ENCODE peak calls at places on chromosomes 5 and 9, in ten cellular contexts. One of them, this sample, is unnamed.

GRCh38 chr5:127517110-127517479 is 345 bp upstream of the PRRC1 start:
- DNase-seq in neural progenitor cell: no peak
- DNase-seq in brain microvascular endothelial cell: no peak
- DNase-seq in mammary epithelial cell: no peak
- DNase-seq in RWPE1: no peak
- DNase-seq in adrenal gland: peak; percentile 76
- DNase-seq in uterus: no peak
- DNase-seq in H9: no peak
- DNase-seq in CD4-positive, alpha-beta T cell: no peak
- DNase-seq in breast epithelium: no peak
- DNase-seq in this sample: no peak

GRCh38 chr9:69170231-69170630 is 3.8 kb upstream of the TJP2 start:
- DNase-seq in neural progenitor cell: no peak
- DNase-seq in brain microvascular endothelial cell: no peak
- DNase-seq in mammary epithelial cell: no peak
- DNase-seq in RWPE1: no peak
- DNase-seq in adrenal gland: no peak
- DNase-seq in uterus: no peak
- DNase-seq in H9: no peak
- DNase-seq in CD4-positive, alpha-beta T cell: no peak
- DNase-seq in breast epithelium: no peak
- DNase-seq in this sample: no peak

GRCh38 chr5:80206282-80206681 is 49.6 kb downstream of the SERINC5 start:
- DNase-seq in neural progenitor cell: no peak
- DNase-seq in brain microvascular endothelial cell: peak; percentile 81
- DNase-seq in mammary epithelial cell: peak; percentile 88
- DNase-seq in RWPE1: no peak
- DNase-seq in adrenal gland: no peak
- DNase-seq in uterus: no peak
- DNase-seq in H9: no peak
- DNase-seq in CD4-positive, alpha-beta T cell: no peak
- DNase-seq in breast epithelium: no peak
- DNase-seq in this sample: no peak

GRCh38 chr5:169416583-169417196 is 115.8 kb upstream of the SLIT3 start:
- DNase-seq in neural progenitor cell: peak; percentile 72
- DNase-seq in brain microvascular endothelial cell: peak; percentile 91
- DNase-seq in mammary epithelial cell: peak; percentile 86
- DNase-seq in RWPE1: peak; percentile 50
- DNase-seq in adrenal gland: peak; percentile 11
- DNase-seq in uterus: peak; percentile 58
- DNase-seq in H9: no peak
- DNase-seq in CD4-positive, alpha-beta T cell: no peak
- DNase-seq in breast epithelium: peak; percentile 24
- DNase-seq in this sample: no peak

GRCh38 chr5:133873936-133874585 is 94.4 kb downstream of the C5orf15 start:
- DNase-seq in neural progenitor cell: no peak
- DNase-seq in brain microvascular endothelial cell: peak; percentile 43
- DNase-seq in mammary epithelial cell: peak; percentile 10
- DNase-seq in RWPE1: peak; percentile 20
- DNase-seq in adrenal gland: no peak
- DNase-seq in uterus: no peak
- DNase-seq in H9: no peak
- DNase-seq in CD4-positive, alpha-beta T cell: no peak
- DNase-seq in breast epithelium: no peak
- DNase-seq in this sample: no peak

GRCh38 chr5:33969572-33970452 is 14.7 kb downstream of the SLC45A2 start:
- DNase-seq in neural progenitor cell: peak; percentile 64
- DNase-seq in brain microvascular endothelial cell: peak; percentile 49
- DNase-seq in mammary epithelial cell: peak; percentile 40
- DNase-seq in RWPE1: peak; percentile 34
- DNase-seq in adrenal gland: peak; percentile 32
- DNase-seq in uterus: no peak
- DNase-seq in H9: peak; percentile 51
- DNase-seq in CD4-positive, alpha-beta T cell: no peak
- DNase-seq in breast epithelium: no peak
- DNase-seq in this sample: no peak

GRCh38 chr9:96618209-96619108 is 1.2 kb downstream of the CDC14B start:
- DNase-seq in neural progenitor cell: peak; percentile 47
- DNase-seq in brain microvascular endothelial cell: peak; percentile 48
- DNase-seq in mammary epithelial cell: peak; percentile 43
- DNase-seq in RWPE1: peak; percentile 66
- DNase-seq in adrenal gland: peak; percentile 59
- DNase-seq in uterus: peak; percentile 36
- DNase-seq in H9: peak; percentile 34
- DNase-seq in CD4-positive, alpha-beta T cell: no peak
- DNase-seq in breast epithelium: no peak
- DNase-seq in this sample: no peak

GRCh38 chr5:38922199-38922598 is 76.4 kb downstream of the OSMR start:
- DNase-seq in neural progenitor cell: peak; percentile 66
- DNase-seq in brain microvascular endothelial cell: peak; percentile 38
- DNase-seq in mammary epithelial cell: peak; percentile 33
- DNase-seq in RWPE1: peak; percentile 79
- DNase-seq in adrenal gland: peak; percentile 48
- DNase-seq in uterus: no peak
- DNase-seq in H9: peak; percentile 53
- DNase-seq in CD4-positive, alpha-beta T cell: peak; percentile 16
- DNase-seq in breast epithelium: no peak
- DNase-seq in this sample: no peak

GRCh38 chr5:131423056-131423455 is 159.2 kb downstream of the CDC42SE2 start:
- DNase-seq in neural progenitor cell: peak; percentile 56
- DNase-seq in brain microvascular endothelial cell: peak; percentile 22
- DNase-seq in mammary epithelial cell: no peak
- DNase-seq in RWPE1: peak; percentile 37
- DNase-seq in adrenal gland: no peak
- DNase-seq in uterus: no peak
- DNase-seq in H9: no peak
- DNase-seq in CD4-positive, alpha-beta T cell: no peak
- DNase-seq in breast epithelium: no peak
- DNase-seq in this sample: no peak

GRCh38 chr9:97593960-97594359 is 39.2 kb downstream of the TSTD2 start:
- DNase-seq in neural progenitor cell: no peak
- DNase-seq in brain microvascular endothelial cell: no peak
- DNase-seq in mammary epithelial cell: no peak
- DNase-seq in RWPE1: no peak
- DNase-seq in adrenal gland: no peak
- DNase-seq in uterus: no peak
- DNase-seq in H9: no peak
- DNase-seq in CD4-positive, alpha-beta T cell: no peak
- DNase-seq in breast epithelium: no peak
- DNase-seq in this sample: no peak

GRCh38 chr5:159605585-159605984 is 275.3 kb upstream of the IL12B start:
- DNase-seq in neural progenitor cell: no peak
- DNase-seq in brain microvascular endothelial cell: peak; percentile 59
- DNase-seq in mammary epithelial cell: no peak
- DNase-seq in RWPE1: no peak
- DNase-seq in adrenal gland: peak; percentile 76
- DNase-seq in uterus: no peak
- DNase-seq in H9: no peak
- DNase-seq in CD4-positive, alpha-beta T cell: no peak
- DNase-seq in breast epithelium: no peak
- DNase-seq in this sample: no peak

GRCh38 chr5:55159763-55160492 is at the start of gene GPX8:
- DNase-seq in neural progenitor cell: peak; percentile 87
- DNase-seq in brain microvascular endothelial cell: peak; percentile 82
- DNase-seq in mammary epithelial cell: peak; percentile 78
- DNase-seq in RWPE1: peak; percentile 87
- DNase-seq in adrenal gland: peak; percentile 33
- DNase-seq in uterus: peak; percentile 34
- DNase-seq in H9: peak; percentile 58
- DNase-seq in CD4-positive, alpha-beta T cell: no peak
- DNase-seq in breast epithelium: no peak
- DNase-seq in this sample: no peak

GRCh38 chr5:171855798-171856772 is 70.5 kb downstream of the SMIM23 start:
- DNase-seq in neural progenitor cell: no peak
- DNase-seq in brain microvascular endothelial cell: no peak
- DNase-seq in mammary epithelial cell: no peak
- DNase-seq in RWPE1: no peak
- DNase-seq in adrenal gland: no peak
- DNase-seq in uterus: no peak
- DNase-seq in H9: no peak
- DNase-seq in CD4-positive, alpha-beta T cell: no peak
- DNase-seq in breast epithelium: no peak
- DNase-seq in this sample: no peak

GRCh38 chr9:30997291-30997690 is 1387.2 kb upstream of the ACO1 start:
- DNase-seq in neural progenitor cell: no peak
- DNase-seq in brain microvascular endothelial cell: no peak
- DNase-seq in mammary epithelial cell: no peak
- DNase-seq in RWPE1: no peak
- DNase-seq in adrenal gland: no peak
- DNase-seq in uterus: no peak
- DNase-seq in H9: no peak
- DNase-seq in CD4-positive, alpha-beta T cell: no peak
- DNase-seq in breast epithelium: no peak
- DNase-seq in this sample: no peak

DNA sequence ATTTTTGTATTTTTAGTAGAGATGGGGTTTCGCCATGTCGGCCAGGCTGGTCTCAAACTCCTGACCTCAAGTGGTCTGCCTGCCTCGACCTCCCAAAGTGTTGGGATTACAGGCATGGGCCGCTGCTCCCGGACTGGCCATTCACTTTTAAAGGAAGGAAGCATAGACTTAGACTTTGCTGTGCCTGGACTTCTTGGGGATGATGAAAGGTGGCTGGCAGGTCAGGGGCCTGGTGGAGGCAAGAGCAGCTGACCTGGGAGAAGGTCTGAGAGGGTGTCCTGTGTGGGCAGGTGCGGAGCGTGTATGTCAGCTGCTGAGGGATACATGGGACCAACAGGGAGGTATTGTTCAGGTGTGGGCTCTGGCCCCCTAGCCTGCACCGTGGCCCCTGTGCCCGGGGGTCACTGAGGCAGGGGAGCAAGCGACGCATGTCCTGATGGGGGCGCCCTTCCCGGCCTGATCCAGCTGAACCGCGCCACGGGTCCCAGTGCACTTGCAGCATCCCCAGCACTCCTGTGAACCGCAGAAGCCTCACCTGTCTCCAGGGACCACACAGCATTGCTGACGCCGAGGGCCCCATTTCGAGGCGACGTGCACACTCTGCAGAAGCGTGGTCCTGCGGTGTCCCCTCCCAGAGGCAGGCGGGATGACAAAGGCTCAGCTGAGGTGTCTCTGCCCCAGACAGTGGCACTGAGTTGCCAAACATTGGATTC is 23.1 kb downstream of the NDUFS6 start:
- DNase-seq in neural progenitor cell: no peak
- DNase-seq in brain microvascular endothelial cell: no peak
- DNase-seq in mammary epithelial cell: no peak
- DNase-seq in RWPE1: no peak
- DNase-seq in adrenal gland: no peak
- DNase-seq in uterus: no peak
- DNase-seq in H9: no peak
- DNase-seq in CD4-positive, alpha-beta T cell: no peak
- DNase-seq in breast epithelium: no peak
- DNase-seq in this sample: peak; percentile 54
- TF ChIP-seq CTCF in neural progenitor cell: peak; percentile 13
- TF ChIP-seq CTCF in brain microvascular endothelial cell: no peak
- TF ChIP-seq CTCF in mammary epithelial cell: no peak
- TF ChIP-seq CTCF in RWPE1: no peak
- TF ChIP-seq CTCF in adrenal gland: no peak
- TF ChIP-seq CTCF in uterus: no peak
- TF ChIP-seq CTCF in H9: peak; percentile 59
- TF ChIP-seq CTCF in CD4-positive, alpha-beta T cell: no peak
- TF ChIP-seq CTCF in breast epithelium: no peak
- TF ChIP-seq CTCF in this sample: no peak

GRCh38 chr5:142753114-142753764 is 16.9 kb upstream of the ARHGAP26 start:
- DNase-seq in neural progenitor cell: no peak
- DNase-seq in brain microvascular endothelial cell: peak; percentile 4
- DNase-seq in mammary epithelial cell: peak; percentile 65
- DNase-seq in RWPE1: peak; percentile 20
- DNase-seq in adrenal gland: no peak
- DNase-seq in uterus: peak; percentile 69
- DNase-seq in H9: no peak
- DNase-seq in CD4-positive, alpha-beta T cell: no peak
- DNase-seq in breast epithelium: peak; percentile 89
- DNase-seq in this sample: no peak
- H3K27ac ChIP-seq in neural progenitor cell: no peak overlapping the region
- H3K27ac ChIP-seq in brain microvascular endothelial cell: no peak overlapping the region
- H3K27ac ChIP-seq in mammary epithelial cell: no peak overlapping the region
- H3K27ac ChIP-seq in RWPE1: no peak overlapping the region
- H3K27ac ChIP-seq in adrenal gland: peak overlapping the region; percentile 15
- H3K27ac ChIP-seq in uterus: peak overlapping the region; percentile 70
- H3K27ac ChIP-seq in H9: no peak overlapping the region
- H3K27ac ChIP-seq in CD4-positive, alpha-beta T cell: no peak overlapping the region
- H3K27ac ChIP-seq in breast epithelium: peak overlapping the region; percentile 86
- H3K27ac ChIP-seq in this sample: no peak overlapping the region

DNA sequence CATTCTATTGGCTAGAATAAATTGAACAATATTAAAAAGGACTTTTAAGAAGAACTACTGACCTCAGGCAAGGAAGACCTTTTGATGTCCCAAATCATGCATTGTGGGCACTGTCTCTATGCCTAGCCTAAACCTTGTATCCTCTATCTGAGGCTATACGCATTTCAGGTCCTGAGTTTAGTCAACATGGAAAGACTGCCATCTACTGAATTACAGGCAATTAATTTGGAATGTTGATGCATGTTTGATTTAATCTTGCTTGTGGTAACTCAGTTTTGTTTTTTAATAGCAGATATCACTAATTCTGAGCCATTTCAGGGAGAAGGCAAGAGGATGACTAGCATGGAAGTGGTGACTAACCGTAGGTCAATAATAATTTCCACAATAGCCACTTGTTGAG is 585.2 kb upstream of the CCNG1 start:
- DNase-seq in neural progenitor cell: no peak
- DNase-seq in brain microvascular endothelial cell: no peak
- DNase-seq in mammary epithelial cell: no peak
- DNase-seq in RWPE1: no peak
- DNase-seq in adrenal gland: no peak
- DNase-seq in uterus: no peak
- DNase-seq in H9: no peak
- DNase-seq in CD4-positive, alpha-beta T cell: no peak
- DNase-seq in breast epithelium: no peak
- DNase-seq in this sample: no peak
- TF ChIP-seq CTCF in neural progenitor cell: no peak
- TF ChIP-seq CTCF in brain microvascular endothelial cell: no peak
- TF ChIP-seq CTCF in mammary epithelial cell: no peak
- TF ChIP-seq CTCF in RWPE1: no peak
- TF ChIP-seq CTCF in adrenal gland: no peak
- TF ChIP-seq CTCF in uterus: no peak
- TF ChIP-seq CTCF in H9: no peak
- TF ChIP-seq CTCF in CD4-positive, alpha-beta T cell: no peak
- TF ChIP-seq CTCF in breast epithelium: no peak
- TF ChIP-seq CTCF in this sample: no peak

DNA sequence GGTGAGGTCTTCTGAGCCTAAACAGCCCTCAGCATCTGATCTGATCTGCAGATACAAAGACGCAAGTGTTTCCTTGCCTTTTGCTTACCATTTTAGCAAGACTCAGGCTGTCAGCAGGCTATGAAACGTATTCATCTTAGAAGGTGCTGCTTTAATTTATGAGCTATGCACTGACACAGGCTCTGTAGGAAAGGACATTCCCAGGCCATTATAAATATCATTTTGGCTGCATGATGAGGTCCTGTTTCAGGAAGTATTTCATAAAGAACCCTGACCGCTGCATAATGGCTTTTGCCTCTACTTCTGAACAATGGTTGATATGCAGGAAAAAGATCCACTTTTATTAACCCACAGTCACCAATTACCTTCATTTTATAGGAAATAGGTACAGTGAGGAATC is 98.4 kb upstream of the CAST start:
- DNase-seq in neural progenitor cell: no peak
- DNase-seq in brain microvascular endothelial cell: no peak
- DNase-seq in mammary epithelial cell: no peak
- DNase-seq in RWPE1: no peak
- DNase-seq in adrenal gland: no peak
- DNase-seq in uterus: no peak
- DNase-seq in H9: no peak
- DNase-seq in CD4-positive, alpha-beta T cell: no peak
- DNase-seq in breast epithelium: no peak
- DNase-seq in this sample: no peak
- H3K27ac ChIP-seq in neural progenitor cell: no peak overlapping the region
- H3K27ac ChIP-seq in brain microvascular endothelial cell: peak overlapping the region; percentile 85
- H3K27ac ChIP-seq in mammary epithelial cell: no peak overlapping the region
- H3K27ac ChIP-seq in RWPE1: no peak overlapping the region
- H3K27ac ChIP-seq in adrenal gland: no peak overlapping the region
- H3K27ac ChIP-seq in uterus: no peak overlapping the region
- H3K27ac ChIP-seq in H9: no peak overlapping the region
- H3K27ac ChIP-seq in CD4-positive, alpha-beta T cell: no peak overlapping the region
- H3K27ac ChIP-seq in breast epithelium: no peak overlapping the region
- H3K27ac ChIP-seq in this sample: no peak overlapping the region

This sample was measured in RWPE2.